ENCODE peak calls at places on chromosomes 11 and 22, in nine cellular contexts. One of them, this sample, is unnamed.

GRCh38 chr11:102994101-102994500 is 38.6 kb upstream of the MMP13 start:
- DNase-seq in A549: no peak
- DNase-seq in naive thymus-derived CD8-positive, alpha-beta T cell: no peak
- DNase-seq in activated CD4-positive, alpha-beta T cell treated with anti-CD3 and anti-CD28 coated beads for 24 hours: no peak
- DNase-seq in IMR-90: peak
- DNase-seq in left ventricle myocardium inferior: no peak
- DNase-seq in EL: peak
- DNase-seq in CD8-positive, alpha-beta memory T cell: no peak
- DNase-seq in NK-92 treated with Interleukin-12 subunit alpha and Interleukin-12 subunit beta, amount 100 ng/mL, for 24 hours: no peak
- DNase-seq in this sample: peak

GRCh38 chr11:26632691-26633159 is 60.7 kb upstream of the MUC15 start:
- DNase-seq in A549: no peak
- DNase-seq in naive thymus-derived CD8-positive, alpha-beta T cell: no peak
- DNase-seq in activated CD4-positive, alpha-beta T cell treated with anti-CD3 and anti-CD28 coated beads for 24 hours: no peak
- DNase-seq in IMR-90: no peak
- DNase-seq in left ventricle myocardium inferior: no peak
- DNase-seq in EL: no peak
- DNase-seq in CD8-positive, alpha-beta memory T cell: no peak
- DNase-seq in NK-92 treated with Interleukin-12 subunit alpha and Interleukin-12 subunit beta, amount 100 ng/mL, for 24 hours: no peak
- DNase-seq in this sample: no peak

GRCh38 chr22:17633217-17633997 is 4.9 kb upstream of the ATP6V1E1 start:
- DNase-seq in A549: peak
- DNase-seq in naive thymus-derived CD8-positive, alpha-beta T cell: no peak
- DNase-seq in activated CD4-positive, alpha-beta T cell treated with anti-CD3 and anti-CD28 coated beads for 24 hours: no peak
- DNase-seq in IMR-90: peak
- DNase-seq in left ventricle myocardium inferior: no peak
- DNase-seq in EL: peak
- DNase-seq in CD8-positive, alpha-beta memory T cell: no peak
- DNase-seq in NK-92 treated with Interleukin-12 subunit alpha and Interleukin-12 subunit beta, amount 100 ng/mL, for 24 hours: no peak
- DNase-seq in this sample: peak

GRCh38 chr22:38569972-38570840 is at the start of gene DMC1:
- DNase-seq in A549: peak
- DNase-seq in naive thymus-derived CD8-positive, alpha-beta T cell: peak
- DNase-seq in activated CD4-positive, alpha-beta T cell treated with anti-CD3 and anti-CD28 coated beads for 24 hours: peak
- DNase-seq in IMR-90: peak
- DNase-seq in left ventricle myocardium inferior: peak
- DNase-seq in EL: peak
- DNase-seq in CD8-positive, alpha-beta memory T cell: peak
- DNase-seq in NK-92 treated with Interleukin-12 subunit alpha and Interleukin-12 subunit beta, amount 100 ng/mL, for 24 hours: peak
- DNase-seq in this sample: no peak

GRCh38 chr11:29333993-29334780 is 682.6 kb downstream of the KCNA4 start:
- DNase-seq in A549: peak
- DNase-seq in naive thymus-derived CD8-positive, alpha-beta T cell: no peak
- DNase-seq in activated CD4-positive, alpha-beta T cell treated with anti-CD3 and anti-CD28 coated beads for 24 hours: no peak
- DNase-seq in IMR-90: peak
- DNase-seq in left ventricle myocardium inferior: no peak
- DNase-seq in EL: peak
- DNase-seq in CD8-positive, alpha-beta memory T cell: no peak
- DNase-seq in NK-92 treated with Interleukin-12 subunit alpha and Interleukin-12 subunit beta, amount 100 ng/mL, for 24 hours: no peak
- DNase-seq in this sample: peak

GRCh38 chr11:113670149-113670829 is 35.8 kb downstream of the TMPRSS5 start:
- DNase-seq in A549: no peak
- DNase-seq in naive thymus-derived CD8-positive, alpha-beta T cell: no peak
- DNase-seq in activated CD4-positive, alpha-beta T cell treated with anti-CD3 and anti-CD28 coated beads for 24 hours: no peak
- DNase-seq in IMR-90: no peak
- DNase-seq in left ventricle myocardium inferior: no peak
- DNase-seq in EL: no peak
- DNase-seq in CD8-positive, alpha-beta memory T cell: no peak
- DNase-seq in NK-92 treated with Interleukin-12 subunit alpha and Interleukin-12 subunit beta, amount 100 ng/mL, for 24 hours: no peak
- DNase-seq in this sample: no peak

GRCh38 chr11:20453657-20454316 is 66.3 kb downstream of the PRMT3 start:
- DNase-seq in A549: no peak
- DNase-seq in naive thymus-derived CD8-positive, alpha-beta T cell: no peak
- DNase-seq in activated CD4-positive, alpha-beta T cell treated with anti-CD3 and anti-CD28 coated beads for 24 hours: no peak
- DNase-seq in IMR-90: no peak
- DNase-seq in left ventricle myocardium inferior: no peak
- DNase-seq in EL: no peak
- DNase-seq in CD8-positive, alpha-beta memory T cell: no peak
- DNase-seq in NK-92 treated with Interleukin-12 subunit alpha and Interleukin-12 subunit beta, amount 100 ng/mL, for 24 hours: no peak
- DNase-seq in this sample: no peak

GRCh38 chr11:34505874-34506273 is 7.7 kb downstream of the ELF5 start:
- DNase-seq in A549: no peak
- DNase-seq in naive thymus-derived CD8-positive, alpha-beta T cell: no peak
- DNase-seq in activated CD4-positive, alpha-beta T cell treated with anti-CD3 and anti-CD28 coated beads for 24 hours: no peak
- DNase-seq in IMR-90: no peak
- DNase-seq in left ventricle myocardium inferior: no peak
- DNase-seq in EL: no peak
- DNase-seq in CD8-positive, alpha-beta memory T cell: no peak
- DNase-seq in NK-92 treated with Interleukin-12 subunit alpha and Interleukin-12 subunit beta, amount 100 ng/mL, for 24 hours: no peak
- DNase-seq in this sample: no peak

GRCh38 chr11:82960779-82961143 is 59.2 kb downstream of the DDIAS start:
- DNase-seq in A549: no peak
- DNase-seq in naive thymus-derived CD8-positive, alpha-beta T cell: no peak
- DNase-seq in activated CD4-positive, alpha-beta T cell treated with anti-CD3 and anti-CD28 coated beads for 24 hours: no peak
- DNase-seq in IMR-90: no peak
- DNase-seq in left ventricle myocardium inferior: no peak
- DNase-seq in EL: no peak
- DNase-seq in CD8-positive, alpha-beta memory T cell: no peak
- DNase-seq in NK-92 treated with Interleukin-12 subunit alpha and Interleukin-12 subunit beta, amount 100 ng/mL, for 24 hours: no peak
- DNase-seq in this sample: no peak

GRCh38 chr22:46104881-46105493 is 45.3 kb upstream of the PPARA start:
- DNase-seq in A549: no peak
- DNase-seq in naive thymus-derived CD8-positive, alpha-beta T cell: no peak
- DNase-seq in activated CD4-positive, alpha-beta T cell treated with anti-CD3 and anti-CD28 coated beads for 24 hours: no peak
- DNase-seq in IMR-90: no peak
- DNase-seq in left ventricle myocardium inferior: no peak
- DNase-seq in EL: no peak
- DNase-seq in CD8-positive, alpha-beta memory T cell: no peak
- DNase-seq in NK-92 treated with Interleukin-12 subunit alpha and Interleukin-12 subunit beta, amount 100 ng/mL, for 24 hours: no peak
- DNase-seq in this sample: no peak

GRCh38 chr11:128653828-128654231 is 40.0 kb upstream of the FLI1 start:
- DNase-seq in A549: peak
- DNase-seq in naive thymus-derived CD8-positive, alpha-beta T cell: no peak
- DNase-seq in activated CD4-positive, alpha-beta T cell treated with anti-CD3 and anti-CD28 coated beads for 24 hours: no peak
- DNase-seq in IMR-90: peak
- DNase-seq in left ventricle myocardium inferior: peak
- DNase-seq in EL: peak
- DNase-seq in CD8-positive, alpha-beta memory T cell: no peak
- DNase-seq in NK-92 treated with Interleukin-12 subunit alpha and Interleukin-12 subunit beta, amount 100 ng/mL, for 24 hours: no peak
- DNase-seq in this sample: peak

GRCh38 chr11:13880719-13881118 is 81.8 kb upstream of the SPON1 start:
- DNase-seq in A549: no peak
- DNase-seq in naive thymus-derived CD8-positive, alpha-beta T cell: no peak
- DNase-seq in activated CD4-positive, alpha-beta T cell treated with anti-CD3 and anti-CD28 coated beads for 24 hours: no peak
- DNase-seq in IMR-90: no peak
- DNase-seq in left ventricle myocardium inferior: no peak
- DNase-seq in EL: no peak
- DNase-seq in CD8-positive, alpha-beta memory T cell: no peak
- DNase-seq in NK-92 treated with Interleukin-12 subunit alpha and Interleukin-12 subunit beta, amount 100 ng/mL, for 24 hours: no peak
- DNase-seq in this sample: peak

GRCh38 chr22:49894321-49895072 is 23.7 kb downstream of the ALG12 start:
- DNase-seq in A549: no peak
- DNase-seq in naive thymus-derived CD8-positive, alpha-beta T cell: no peak
- DNase-seq in activated CD4-positive, alpha-beta T cell treated with anti-CD3 and anti-CD28 coated beads for 24 hours: no peak
- DNase-seq in IMR-90: no peak
- DNase-seq in left ventricle myocardium inferior: no peak
- DNase-seq in EL: no peak
- DNase-seq in CD8-positive, alpha-beta memory T cell: no peak
- DNase-seq in NK-92 treated with Interleukin-12 subunit alpha and Interleukin-12 subunit beta, amount 100 ng/mL, for 24 hours: no peak
- DNase-seq in this sample: no peak

GRCh38 chr11:46397526-46397925 is 6.0 kb upstream of the CHRM4 start:
- DNase-seq in A549: no peak
- DNase-seq in naive thymus-derived CD8-positive, alpha-beta T cell: no peak
- DNase-seq in activated CD4-positive, alpha-beta T cell treated with anti-CD3 and anti-CD28 coated beads for 24 hours: no peak
- DNase-seq in IMR-90: no peak
- DNase-seq in left ventricle myocardium inferior: no peak
- DNase-seq in EL: no peak
- DNase-seq in CD8-positive, alpha-beta memory T cell: no peak
- DNase-seq in NK-92 treated with Interleukin-12 subunit alpha and Interleukin-12 subunit beta, amount 100 ng/mL, for 24 hours: no peak
- DNase-seq in this sample: no peak

GRCh38 chr11:9901931-9902330 is 238.1 kb downstream of the SWAP70 start:
- DNase-seq in A549: no peak
- DNase-seq in naive thymus-derived CD8-positive, alpha-beta T cell: no peak
- DNase-seq in activated CD4-positive, alpha-beta T cell treated with anti-CD3 and anti-CD28 coated beads for 24 hours: no peak
- DNase-seq in IMR-90: no peak
- DNase-seq in left ventricle myocardium inferior: no peak
- DNase-seq in EL: no peak
- DNase-seq in CD8-positive, alpha-beta memory T cell: no peak
- DNase-seq in NK-92 treated with Interleukin-12 subunit alpha and Interleukin-12 subunit beta, amount 100 ng/mL, for 24 hours: no peak
- DNase-seq in this sample: no peak

GRCh38 chr22:35352214-35353111 is 28.4 kb upstream of the HMOX1 start:
- DNase-seq in A549: peak
- DNase-seq in naive thymus-derived CD8-positive, alpha-beta T cell: no peak
- DNase-seq in activated CD4-positive, alpha-beta T cell treated with anti-CD3 and anti-CD28 coated beads for 24 hours: peak
- DNase-seq in IMR-90: no peak
- DNase-seq in left ventricle myocardium inferior: peak
- DNase-seq in EL: no peak
- DNase-seq in CD8-positive, alpha-beta memory T cell: no peak
- DNase-seq in NK-92 treated with Interleukin-12 subunit alpha and Interleukin-12 subunit beta, amount 100 ng/mL, for 24 hours: no peak
- DNase-seq in this sample: no peak

GRCh38 chr11:33168605-33169240 is 7.4 kb upstream of the CSTF3 start:
- DNase-seq in A549: no peak
- DNase-seq in naive thymus-derived CD8-positive, alpha-beta T cell: no peak
- DNase-seq in activated CD4-positive, alpha-beta T cell treated with anti-CD3 and anti-CD28 coated beads for 24 hours: no peak
- DNase-seq in IMR-90: peak
- DNase-seq in left ventricle myocardium inferior: no peak
- DNase-seq in EL: peak
- DNase-seq in CD8-positive, alpha-beta memory T cell: no peak
- DNase-seq in NK-92 treated with Interleukin-12 subunit alpha and Interleukin-12 subunit beta, amount 100 ng/mL, for 24 hours: no peak
- DNase-seq in this sample: no peak

GRCh38 chr11:72773291-72773690 is 20.6 kb downstream of the STARD10 start:
- DNase-seq in A549: no peak
- DNase-seq in naive thymus-derived CD8-positive, alpha-beta T cell: no peak
- DNase-seq in activated CD4-positive, alpha-beta T cell treated with anti-CD3 and anti-CD28 coated beads for 24 hours: no peak
- DNase-seq in IMR-90: peak
- DNase-seq in left ventricle myocardium inferior: peak
- DNase-seq in EL: peak
- DNase-seq in CD8-positive, alpha-beta memory T cell: no peak
- DNase-seq in NK-92 treated with Interleukin-12 subunit alpha and Interleukin-12 subunit beta, amount 100 ng/mL, for 24 hours: no peak
- DNase-seq in this sample: peak

GRCh38 chr11:103215812-103216211 is 106.6 kb downstream of the DYNC2H1 start:
- DNase-seq in A549: no peak
- DNase-seq in naive thymus-derived CD8-positive, alpha-beta T cell: no peak
- DNase-seq in activated CD4-positive, alpha-beta T cell treated with anti-CD3 and anti-CD28 coated beads for 24 hours: no peak
- DNase-seq in IMR-90: peak
- DNase-seq in left ventricle myocardium inferior: no peak
- DNase-seq in EL: no peak
- DNase-seq in CD8-positive, alpha-beta memory T cell: no peak
- DNase-seq in NK-92 treated with Interleukin-12 subunit alpha and Interleukin-12 subunit beta, amount 100 ng/mL, for 24 hours: no peak
- DNase-seq in this sample: no peak

GRCh38 chr11:119745776-119746535 is 17.0 kb upstream of the NECTIN1 start:
- DNase-seq in A549: no peak
- DNase-seq in naive thymus-derived CD8-positive, alpha-beta T cell: no peak
- DNase-seq in activated CD4-positive, alpha-beta T cell treated with anti-CD3 and anti-CD28 coated beads for 24 hours: no peak
- DNase-seq in IMR-90: no peak
- DNase-seq in left ventricle myocardium inferior: no peak
- DNase-seq in EL: no peak
- DNase-seq in CD8-positive, alpha-beta memory T cell: no peak
- DNase-seq in NK-92 treated with Interleukin-12 subunit alpha and Interleukin-12 subunit beta, amount 100 ng/mL, for 24 hours: no peak
- DNase-seq in this sample: no peak

GRCh38 chr11:14329702-14330101 is 29.3 kb downstream of the RRAS2 start:
- DNase-seq in A549: no peak
- DNase-seq in naive thymus-derived CD8-positive, alpha-beta T cell: no peak
- DNase-seq in activated CD4-positive, alpha-beta T cell treated with anti-CD3 and anti-CD28 coated beads for 24 hours: no peak
- DNase-seq in IMR-90: no peak
- DNase-seq in left ventricle myocardium inferior: no peak
- DNase-seq in EL: no peak
- DNase-seq in CD8-positive, alpha-beta memory T cell: no peak
- DNase-seq in NK-92 treated with Interleukin-12 subunit alpha and Interleukin-12 subunit beta, amount 100 ng/mL, for 24 hours: no peak
- DNase-seq in this sample: no peak

GRCh38 chr22:45903355-45904149 is 73.4 kb downstream of the WNT7B start:
- DNase-seq in A549: no peak
- DNase-seq in naive thymus-derived CD8-positive, alpha-beta T cell: no peak
- DNase-seq in activated CD4-positive, alpha-beta T cell treated with anti-CD3 and anti-CD28 coated beads for 24 hours: no peak
- DNase-seq in IMR-90: peak
- DNase-seq in left ventricle myocardium inferior: no peak
- DNase-seq in EL: peak
- DNase-seq in CD8-positive, alpha-beta memory T cell: no peak
- DNase-seq in NK-92 treated with Interleukin-12 subunit alpha and Interleukin-12 subunit beta, amount 100 ng/mL, for 24 hours: no peak
- DNase-seq in this sample: peak

GRCh38 chr22:19868333-19868732 is 13.7 kb upstream of the GNB1L start:
- DNase-seq in A549: no peak
- DNase-seq in naive thymus-derived CD8-positive, alpha-beta T cell: no peak
- DNase-seq in activated CD4-positive, alpha-beta T cell treated with anti-CD3 and anti-CD28 coated beads for 24 hours: no peak
- DNase-seq in IMR-90: no peak
- DNase-seq in left ventricle myocardium inferior: no peak
- DNase-seq in EL: no peak
- DNase-seq in CD8-positive, alpha-beta memory T cell: no peak
- DNase-seq in NK-92 treated with Interleukin-12 subunit alpha and Interleukin-12 subunit beta, amount 100 ng/mL, for 24 hours: no peak
- DNase-seq in this sample: no peak

GRCh38 chr11:65329944-65330403 is 3.7 kb upstream of the DPF2 start:
- DNase-seq in A549: peak
- DNase-seq in naive thymus-derived CD8-positive, alpha-beta T cell: peak
- DNase-seq in activated CD4-positive, alpha-beta T cell treated with anti-CD3 and anti-CD28 coated beads for 24 hours: peak
- DNase-seq in IMR-90: peak
- DNase-seq in left ventricle myocardium inferior: peak
- DNase-seq in EL: peak
- DNase-seq in CD8-positive, alpha-beta memory T cell: peak
- DNase-seq in NK-92 treated with Interleukin-12 subunit alpha and Interleukin-12 subunit beta, amount 100 ng/mL, for 24 hours: peak
- DNase-seq in this sample: peak

GRCh38 chr11:216081-216974 is 8.8 kb downstream of the RIC8A start:
- DNase-seq in A549: no peak
- DNase-seq in naive thymus-derived CD8-positive, alpha-beta T cell: no peak
- DNase-seq in activated CD4-positive, alpha-beta T cell treated with anti-CD3 and anti-CD28 coated beads for 24 hours: no peak
- DNase-seq in IMR-90: no peak
- DNase-seq in left ventricle myocardium inferior: no peak
- DNase-seq in EL: no peak
- DNase-seq in CD8-positive, alpha-beta memory T cell: no peak
- DNase-seq in NK-92 treated with Interleukin-12 subunit alpha and Interleukin-12 subunit beta, amount 100 ng/mL, for 24 hours: no peak
- DNase-seq in this sample: no peak